ENCODE peak calls at places on chromosomes 3 and 15, in five cellular contexts. M is psoas muscle, B is AG09309, C is epithelial cell of esophagus, K is ovary. O is an unnamed sample.

GRCh38 chr3:29642393-29643033 is 361.6 kb downstream of the RBMS3 start:
- DNase-seq in M (peak), B (peak), C (peak), K (peak), O (no peak)

GRCh38 chr3:189954733-189955665 is 165.7 kb downstream of the P3H2 start:
- DNase-seq in B (no peak), M (no peak), C (peak), K (no peak), O (no peak)

GRCh38 chr3:183252973-183253363 is at the start of gene B3GNT5:
- DNase-seq in B (no peak), M (peak), C (peak), K (peak), O (no peak)

GRCh38 chr3:195905970-195906864 is 2.1 kb downstream of the TNK2 start:
- DNase-seq in K (no peak), B (no peak), M (peak), C (peak), O (no peak)

GRCh38 chr15:99564221-99565030 is 1.4 kb upstream of the MEF2A start:
- DNase-seq in B (no peak), K (peak), C (peak), M (peak), O (no peak)

GRCh38 chr3:108461641-108462040 is 48.8 kb downstream of the MYH15 start:
- DNase-seq in C (no peak), M (no peak), K (no peak), B (no peak), O (no peak)

GRCh38 chr3:134366221-134366927 is 7.9 kb downstream of the AMOTL2 start:
- DNase-seq in B (no peak), K (no peak), C (no peak), M (peak), O (no peak)

GRCh38 chr15:77859491-77860060 is 217.9 kb downstream of the TBC1D2B start:
- DNase-seq in B (no peak), M (peak), K (no peak), C (no peak), O (no peak)

GRCh38 chr3:52353291-52353855 is 37.3 kb downstream of the DNAH1 start:
- DNase-seq in B (no peak), M (peak), K (no peak), C (no peak), O (no peak)

GRCh38 chr3:109118584-109118983 is 650 bp upstream of the MORC1 start:
- DNase-seq in B (no peak), C (no peak), K (no peak), M (no peak), O (no peak)

GRCh38 chr3:81660036-81660435 is 101.4 kb downstream of the GBE1 start:
- DNase-seq in B (no peak), C (no peak), K (no peak), M (no peak), O (no peak)

GRCh38 chr15:83919319-83919830 is 265.5 kb downstream of the ADAMTSL3 start:
- DNase-seq in K (no peak), C (peak), B (no peak), M (no peak), O (no peak)

GRCh38 chr3:187922704-187923393 is 177.6 kb upstream of the BCL6 start:
- DNase-seq in K (no peak), C (no peak), M (no peak), B (no peak), O (no peak)

GRCh38 chr15:68314563-68314962 is 37.0 kb downstream of the FEM1B start:
- DNase-seq in B (no peak), C (no peak), K (no peak), M (no peak), O (no peak)

GRCh38 chr3:14386254-14386653 is 16.2 kb upstream of the SLC6A6 start:
- DNase-seq in B (no peak), M (no peak), K (no peak), C (no peak), O (no peak)

GRCh38 chr3:14392231-14392630 is 10.2 kb upstream of the SLC6A6 start:
- DNase-seq in K (no peak), M (no peak), C (no peak), B (no peak), O (no peak)

GRCh38 chr3:14388200-14388599 is 14.2 kb upstream of the SLC6A6 start:
- DNase-seq in M (no peak), C (no peak), K (no peak), B (no peak), O (no peak)

GRCh38 chr3:14391033-14391432 is 11.4 kb upstream of the SLC6A6 start:
- DNase-seq in K (peak), B (peak), C (peak), M (peak), O (no peak)

GRCh38 chr3:14389133-14390115 is 13.0 kb upstream of the SLC6A6 start:
- DNase-seq in K (no peak), B (no peak), C (no peak), M (no peak), O (no peak)
- H3K4me3 ChIP-seq in K (no peak), B (no peak), C (no peak), M (no peak), O (no peak)

GRCh38 chr3:185942907-185943306 is 5.1 kb upstream of the TRA2B start:
- DNase-seq in M (no peak), B (no peak), K (no peak), C (no peak), O (no peak)
- H3K4me3 ChIP-seq in M (no peak), B (no peak), K (no peak), C (no peak), O (no peak)

GRCh38 chr3:158094917-158095301 is 11.3 kb downstream of the SHOX2 start:
- DNase-seq in M (no peak), K (no peak), B (no peak), C (no peak), O (no peak)
- H3K4me3 ChIP-seq in M (no peak), K (no peak), B (no peak), C (no peak), O (no peak)

GRCh38 chr3:126765187-126766069 is 61.4 kb downstream of the CHCHD6 start:
- DNase-seq in C (no peak), K (no peak), B (no peak), M (no peak), O (no peak)
- H3K4me3 ChIP-seq in C (no peak), K (no peak), B (no peak), M (no peak), O (no peak)

GRCh38 chr3:64684715-64685261 is 3.0 kb downstream of the ADAMTS9 start:
- DNase-seq in B (no peak), K (peak), M (peak), C (peak), O (no peak)
- H3K4me3 ChIP-seq in B (peak), K (peak), M (peak), C (no peak), O (peak)

GRCh38 chr3:27533718-27534578 is 49.8 kb upstream of the SLC4A7 start:
- DNase-seq in C (peak), B (peak), M (peak), K (no peak), O (peak)
- H3K4me3 ChIP-seq in C (no peak), B (no peak), M (no peak), K (no peak), O (peak)

DNA sequence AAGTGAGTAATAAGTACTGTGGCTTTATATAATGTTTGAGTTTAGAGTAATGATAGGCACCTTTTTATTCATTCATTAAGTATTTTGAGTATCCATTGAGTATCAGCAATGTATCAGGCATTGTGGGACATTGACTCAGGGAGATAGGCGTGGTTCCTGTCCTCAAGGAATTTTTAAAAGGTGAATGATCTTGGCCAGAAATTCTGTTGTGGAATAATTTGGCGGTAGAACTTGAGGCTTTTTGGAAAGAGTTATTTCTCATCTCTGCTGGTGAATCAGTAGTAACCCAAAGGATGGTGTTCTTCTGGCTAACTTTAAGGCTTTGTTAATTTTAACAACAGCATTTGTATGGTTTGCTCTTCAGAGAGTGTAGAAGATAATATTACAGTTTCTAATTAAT is 2.0 kb downstream of the RAB7A start:
- DNase-seq in M (no peak), K (no peak), B (no peak), C (peak), O (no peak)
- H3K4me3 ChIP-seq in M (peak), K (no peak), B (no peak), C (peak), O (peak)

O was measured in keratinocyte.